ENCODE peak calls at places on chromosomes 1 and 21, in eight cellular contexts. E is epithelial cell of esophagus; C is activated CD8-positive, alpha-beta T cell treated with anti-CD3 and anti-CD28 coated beads for 36 hours; R is suprapubic skin; I is astrocyte of the spinal cord; W is right lobe of liver; M is A549; N is GM12865. T is an unnamed sample.

GRCh38 chr1:99659755-99660210 is 13.9 kb downstream of the PALMD start:
- DNase-seq in E (peak), C (no peak), R (no peak), I (peak), W (no peak), M (peak), N (no peak), T (peak)

GRCh38 chr1:23916209-23917131 is 3.3 kb upstream of the CNR2 start:
- DNase-seq in E (peak), C (peak), R (no peak), I (peak), W (peak), M (peak), N (peak), T (no peak)

GRCh38 chr1:28326980-28327379 is 1.9 kb upstream of the MED18 start:
- DNase-seq in E (peak), C (peak), R (no peak), I (no peak), W (no peak), M (peak), N (no peak), T (no peak)

GRCh38 chr21:33024278-33025103 is 1.2 kb upstream of the OLIG2 start:
- DNase-seq in E (no peak), C (no peak), R (no peak), I (no peak), W (no peak), M (no peak), N (no peak), T (no peak)

GRCh38 chr1:212440419-212440818 is 7.7 kb downstream of the NENF start:
- DNase-seq in E (peak), C (no peak), R (no peak), I (no peak), W (no peak), M (no peak), N (no peak), T (no peak)

GRCh38 chr1:63632110-63632509 is 38.9 kb downstream of the PGM1 start:
- DNase-seq in E (no peak), C (no peak), R (no peak), I (no peak), W (no peak), M (no peak), N (no peak), T (no peak)

GRCh38 chr1:29620631-29621030 is 384.3 kb downstream of the PTPRU start:
- DNase-seq in E (no peak), C (no peak), R (no peak), I (no peak), W (no peak), M (no peak), N (no peak), T (no peak)

GRCh38 chr1:17400725-17401341 is 28.8 kb downstream of the PADI6 start:
- DNase-seq in E (no peak), C (no peak), R (no peak), I (no peak), W (no peak), M (no peak), N (no peak), T (no peak)

GRCh38 chr1:44217809-44218410 is 4.6 kb downstream of the DMAP1 start:
- DNase-seq in E (peak), C (peak), R (no peak), I (peak), W (peak), M (peak), N (peak), T (peak)

GRCh38 chr1:45669859-45670655 is 16.3 kb downstream of the GPBP1L1 start:
- DNase-seq in E (peak), C (no peak), R (no peak), I (no peak), W (no peak), M (no peak), N (no peak), T (no peak)

GRCh38 chr1:235703516-235703915 is 53.9 kb upstream of the GNG4 start:
- DNase-seq in E (peak), C (no peak), R (no peak), I (peak), W (no peak), M (peak), N (no peak), T (no peak)

GRCh38 chr1:162250004-162250730 is 126.5 kb downstream of the SPATA46 start:
- DNase-seq in E (no peak), C (no peak), R (no peak), I (no peak), W (no peak), M (no peak), N (no peak), T (no peak)

GRCh38 chr1:155244368-155245162 is 10.7 kb downstream of the ENTREP3 start:
- DNase-seq in E (peak), C (peak), R (peak), I (peak), W (peak), M (peak), N (peak), T (peak)

GRCh38 chr1:25520446-25521061 is 22.9 kb upstream of the LDLRAP1 start:
- DNase-seq in E (peak), C (peak), R (peak), I (peak), W (no peak), M (peak), N (peak), T (peak)

GRCh38 chr1:26529405-26529654 is 231 bp upstream of the RPS6KA1 start:
- DNase-seq in E (no peak), C (no peak), R (no peak), I (no peak), W (no peak), M (no peak), N (no peak), T (no peak)

GRCh38 chr1:70866522-70867256 is 180.9 kb downstream of the PTGER3 start:
- DNase-seq in E (no peak), C (no peak), R (no peak), I (no peak), W (no peak), M (no peak), N (no peak), T (no peak)

GRCh38 chr1:175893192-175893591 is 149.8 kb upstream of the TNR start:
- DNase-seq in E (no peak), C (no peak), R (no peak), I (no peak), W (no peak), M (no peak), N (no peak), T (no peak)

GRCh38 chr1:186409091-186409490 is 33.5 kb downstream of the ODR4 start:
- DNase-seq in E (no peak), C (no peak), R (no peak), I (no peak), W (no peak), M (no peak), N (peak), T (no peak)

GRCh38 chr1:244435562-244436205 is 16.0 kb downstream of the ADSS2 start:
- DNase-seq in E (peak), C (peak), R (no peak), I (peak), W (no peak), M (peak), N (no peak), T (no peak)

GRCh38 chr1:235883261-235883927 is 16.7 kb upstream of the LYST start:
- DNase-seq in E (peak), C (peak), R (peak), I (peak), W (peak), M (peak), N (peak), T (peak)

DNA sequence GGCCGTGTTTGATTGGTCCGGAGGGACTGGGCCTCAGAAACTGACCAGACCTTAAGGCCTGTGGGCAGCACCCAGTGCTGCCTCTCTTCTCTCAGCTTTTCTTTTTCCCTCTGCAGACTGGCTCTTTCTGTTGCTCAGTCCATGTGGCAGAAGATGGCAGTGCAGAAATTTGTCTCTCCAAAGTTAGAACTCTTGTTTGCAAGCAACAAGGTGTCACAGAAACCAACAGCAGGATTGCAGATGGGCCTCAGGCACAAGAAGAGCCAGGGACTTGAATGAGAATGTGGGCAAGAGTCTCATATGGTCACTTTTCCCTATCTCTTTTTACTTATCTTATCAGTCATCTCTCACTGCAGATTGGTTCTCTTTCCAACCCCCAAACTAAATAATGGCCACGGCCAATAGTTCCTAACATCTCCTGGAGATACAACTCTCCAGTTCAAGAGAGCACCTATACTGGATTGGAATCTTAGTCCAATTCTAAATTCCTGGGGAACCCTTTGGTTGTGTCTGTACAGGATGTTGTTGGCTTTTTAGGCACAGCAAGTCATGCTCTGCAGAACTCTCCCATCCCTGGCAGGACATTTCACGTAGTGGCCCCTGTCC is 95.4 kb upstream of the RALGPS2 start:
- DNase-seq in E (no peak), C (no peak), R (no peak), I (no peak), W (no peak), M (no peak), N (peak), T (no peak)
- TF ChIP-seq CTCF in E (no peak), C (no peak), R (no peak), I (no peak), W (peak), M (no peak), N (no peak), T (peak)

DNA sequence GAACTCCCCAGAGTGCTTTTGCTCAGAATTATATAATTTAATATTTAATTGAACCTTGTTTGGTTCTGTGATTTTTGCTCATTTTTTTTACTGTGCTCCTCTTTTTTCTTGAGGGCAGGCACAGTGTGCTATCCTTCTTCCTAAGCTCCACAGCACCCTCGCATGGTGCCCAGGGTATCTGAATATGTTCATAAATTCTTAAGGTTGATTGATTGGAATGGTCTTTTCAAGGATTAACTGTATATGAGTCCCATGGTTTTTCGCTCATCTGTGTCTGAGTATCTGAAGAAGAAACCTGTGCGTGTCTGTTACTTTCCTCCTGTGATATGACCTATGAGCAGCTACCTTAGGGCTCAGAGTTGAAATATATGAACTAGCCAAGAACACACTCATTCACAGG is 393.7 kb downstream of the HLX start:
- DNase-seq in E (no peak), C (no peak), R (no peak), I (no peak), W (no peak), M (peak), N (no peak), T (no peak)
- TF ChIP-seq CTCF in E (no peak), C (no peak), R (no peak), I (no peak), W (no peak), M (no peak), N (no peak), T (no peak)

DNA sequence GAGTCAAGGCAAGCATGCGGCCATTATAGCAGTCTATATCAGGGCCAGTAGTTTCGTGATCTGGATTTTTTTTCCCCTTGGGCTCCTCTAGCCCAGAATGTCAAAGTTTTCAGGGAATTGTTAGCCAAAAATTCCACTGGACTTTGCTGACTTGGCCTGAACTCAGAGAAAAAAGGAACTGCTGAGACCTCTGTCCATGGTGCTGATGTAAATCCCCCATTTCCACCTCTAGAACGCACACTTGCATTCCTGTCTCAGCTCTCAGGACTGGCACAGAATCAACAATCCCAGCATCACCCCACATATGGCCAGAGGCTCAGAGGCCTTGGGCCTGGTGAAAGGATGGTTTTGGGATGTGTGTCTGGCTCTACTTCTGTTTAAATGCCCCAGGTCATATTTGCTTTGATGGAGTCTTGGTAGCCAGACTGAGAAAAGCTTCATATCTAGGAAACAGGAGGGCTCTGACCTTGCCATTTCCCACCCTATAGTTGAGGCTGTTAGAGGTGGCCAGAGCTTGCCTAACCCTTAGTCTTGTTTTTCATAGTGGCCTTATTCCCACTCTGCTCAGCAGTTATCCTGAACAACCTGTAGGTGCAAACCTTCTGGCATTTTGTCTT is 16.9 kb upstream of the EFCAB14 start:
- DNase-seq in E (peak), C (peak), R (no peak), I (peak), W (no peak), M (peak), N (peak), T (no peak)
- TF ChIP-seq CTCF in E (peak), C (no peak), R (no peak), I (peak), W (no peak), M (no peak), N (peak), T (peak)

GRCh38 chr1:62273953-62274352 is 45.3 kb downstream of the KANK4 start:
- DNase-seq in E (no peak), C (no peak), R (no peak), I (no peak), W (no peak), M (no peak), N (no peak), T (no peak)

GRCh38 chr1:62271137-62271536 is 48.1 kb downstream of the KANK4 start:
- DNase-seq in E (no peak), C (no peak), R (no peak), I (no peak), W (no peak), M (no peak), N (no peak), T (no peak)

GRCh38 chr1:62274496-62274895 is 44.7 kb downstream of the KANK4 start:
- DNase-seq in E (no peak), C (no peak), R (no peak), I (no peak), W (no peak), M (no peak), N (no peak), T (no peak)

GRCh38 chr1:62269439-62269838 is 49.8 kb downstream of the KANK4 start:
- DNase-seq in E (no peak), C (no peak), R (no peak), I (no peak), W (no peak), M (no peak), N (no peak), T (no peak)

DNA sequence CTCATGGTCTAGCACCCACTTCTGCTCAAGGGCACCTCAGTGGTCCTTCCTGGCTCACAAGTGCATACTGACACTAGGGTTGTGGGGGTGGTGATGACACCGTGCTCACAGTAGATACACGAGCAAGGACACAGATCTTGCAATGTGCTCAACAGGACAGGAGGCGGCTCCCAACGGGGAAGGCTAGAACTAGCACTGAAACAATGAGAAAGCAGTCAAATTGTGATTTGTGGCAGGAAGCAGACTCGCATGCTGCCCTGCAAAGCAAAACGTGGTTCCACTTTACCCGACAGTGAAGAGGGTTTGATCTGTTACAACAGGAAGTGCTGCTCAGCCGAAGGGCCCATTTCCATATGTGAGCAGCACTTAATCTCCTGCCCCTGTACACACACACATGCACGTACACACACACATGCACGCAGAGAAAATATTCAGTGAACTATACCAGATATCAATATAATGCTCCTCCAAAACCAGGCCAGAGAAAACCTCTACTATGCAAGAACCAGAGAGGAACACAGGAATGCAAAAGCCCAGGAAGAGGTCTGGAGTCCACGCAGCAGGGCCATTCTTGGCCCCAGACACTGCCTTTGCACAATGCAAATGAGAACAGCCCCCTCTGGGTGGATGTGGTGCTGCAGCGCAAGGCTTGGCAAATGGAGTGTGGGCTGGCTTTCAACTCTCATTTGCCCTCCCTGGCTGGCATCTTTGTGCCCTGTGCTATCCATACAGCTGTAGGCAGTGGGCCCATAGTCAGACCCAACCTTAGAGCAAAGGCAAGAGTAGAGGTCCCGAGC is 47.1 kb downstream of the KANK4 start:
- DNase-seq in E (no peak), C (peak), R (no peak), I (no peak), W (no peak), M (no peak), N (peak), T (no peak)
- TF ChIP-seq CTCF in E (no peak), C (peak), R (no peak), I (no peak), W (no peak), M (no peak), N (no peak), T (no peak)

DNA sequence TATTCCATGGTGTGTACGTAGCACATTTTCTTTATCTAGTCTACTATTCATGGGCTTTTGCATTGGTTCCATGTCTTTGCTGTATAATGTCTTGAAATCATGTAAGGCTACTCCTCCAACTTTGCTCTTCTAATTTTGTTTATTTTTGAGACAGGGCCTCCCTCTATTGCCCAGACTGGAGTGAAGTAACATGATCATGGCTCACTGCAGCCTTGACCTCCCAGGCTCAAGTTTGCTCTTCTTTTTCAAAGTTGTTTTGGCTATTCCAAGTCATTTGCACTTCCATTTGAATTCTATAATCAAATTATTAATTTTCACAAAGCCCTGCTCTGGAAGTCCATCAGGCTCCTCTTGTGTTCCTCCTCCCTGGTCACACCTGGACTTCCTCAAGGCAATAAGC is 90.2 kb upstream of the SGIP1 start:
- DNase-seq in E (no peak), C (no peak), R (no peak), I (no peak), W (no peak), M (no peak), N (no peak), T (no peak)
- TF ChIP-seq CTCF in E (no peak), C (no peak), R (no peak), I (no peak), W (no peak), M (no peak), N (no peak), T (peak)

DNA sequence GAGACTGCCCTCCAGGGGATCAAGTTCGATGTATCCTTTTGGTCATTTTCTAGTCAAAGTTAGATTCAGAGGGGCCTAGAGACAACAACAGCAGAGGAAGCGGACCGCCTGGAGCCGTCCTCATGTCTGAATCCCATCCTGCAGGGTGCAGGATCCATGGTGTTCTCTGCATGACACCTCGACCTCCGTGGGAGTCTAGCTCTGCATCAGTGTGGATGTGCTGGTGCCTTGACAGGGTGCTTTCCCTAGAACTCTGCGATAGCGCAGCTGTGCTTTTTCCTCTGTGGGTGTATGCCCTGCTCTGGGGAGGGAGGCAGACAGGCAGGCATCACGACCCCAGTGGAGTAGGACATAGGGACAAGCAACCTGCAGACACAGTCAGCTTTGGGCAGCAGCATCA is 48.2 kb upstream of the A3GALT2 start:
- DNase-seq in E (no peak), C (no peak), R (peak), I (no peak), W (no peak), M (no peak), N (no peak), T (no peak)
- TF ChIP-seq CTCF in E (no peak), C (no peak), R (no peak), I (no peak), W (no peak), M (no peak), N (no peak), T (no peak)

GRCh38 chr1:83588140-83588539 is 410.8 kb downstream of the TTLL7 start:
- DNase-seq in E (no peak), C (no peak), R (no peak), I (no peak), W (no peak), M (no peak), N (no peak), T (no peak)

GRCh38 chr1:83596331-83596730 is 402.6 kb downstream of the TTLL7 start:
- DNase-seq in E (no peak), C (no peak), R (no peak), I (no peak), W (no peak), M (no peak), N (no peak), T (no peak)

DNA sequence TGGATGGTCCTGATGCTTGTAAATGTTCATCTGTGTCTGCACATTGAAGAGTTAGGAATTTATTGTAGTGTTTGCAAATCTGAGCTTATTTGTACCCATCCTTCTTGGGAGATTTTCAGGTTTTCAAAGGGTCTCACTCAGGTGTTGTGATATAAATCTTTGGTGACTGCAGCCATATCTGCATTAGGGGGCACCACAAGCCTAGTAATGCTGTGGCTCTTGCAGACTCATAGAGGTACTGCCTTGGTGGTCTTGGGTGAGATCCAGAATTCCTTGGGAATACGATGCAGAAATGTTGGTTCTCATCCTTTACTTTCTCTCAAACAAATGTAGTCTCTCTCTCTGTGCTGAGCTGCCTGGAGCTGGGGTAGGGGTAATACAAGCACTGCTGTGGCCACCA is 405.9 kb downstream of the TTLL7 start:
- DNase-seq in E (no peak), C (no peak), R (no peak), I (no peak), W (no peak), M (no peak), N (no peak), T (no peak)
- TF ChIP-seq CTCF in E (no peak), C (no peak), R (no peak), I (no peak), W (no peak), M (no peak), N (no peak), T (no peak)

T was measured in AG09319.